ENCODE peak calls at places on chromosome 3, in four cellular contexts. A, W, T and V are unnamed samples.

GRCh38 chr3:5426094-5426883 is 238.8 kb downstream of the EDEM1 start:
- DNase-seq in A (peak; percentile 77), W (peak; percentile 73), T (peak; percentile 57), V (no peak)

GRCh38 chr3:138081371-138082084 is 33.9 kb downstream of the DZIP1L start:
- DNase-seq in A (no peak), W (no peak), T (no peak), V (no peak)

GRCh38 chr3:30747771-30748281 is 141.4 kb downstream of the TGFBR2 start:
- DNase-seq in A (no peak), W (no peak), T (peak; percentile 55), V (no peak)

GRCh38 chr3:50604628-50605588 is 6.7 kb downstream of the CISH start:
- DNase-seq in A (no peak), W (no peak), T (no peak), V (no peak)

GRCh38 chr3:188940213-188940914 is 231.4 kb upstream of the TPRG1 start:
- DNase-seq in A (no peak), W (no peak), T (no peak), V (no peak)

GRCh38 chr3:72287941-72288340 is 503.0 kb upstream of the PROK2 start:
- DNase-seq in A (no peak), W (no peak), T (no peak), V (no peak)

GRCh38 chr3:15952543-15953175 is 154.9 kb upstream of the ANKRD28 start:
- DNase-seq in A (no peak), W (no peak), T (peak; percentile 16), V (no peak)

GRCh38 chr3:134838599-134838998 is 43.5 kb downstream of the EPHB1 start:
- DNase-seq in A (no peak), W (no peak), T (no peak), V (no peak)

GRCh38 chr3:48240000-48240710 is 749 bp upstream of the ZNF589 start:
- DNase-seq in A (peak; percentile 58), W (peak; percentile 75), T (no peak), V (no peak)

GRCh38 chr3:87120850-87121249 is 106.3 kb upstream of the CHMP2B start:
- DNase-seq in A (no peak), W (no peak), T (no peak), V (no peak)

GRCh38 chr3:122085666-122086065 is 30.5 kb downstream of the CD86 start:
- DNase-seq in A (no peak), W (no peak), T (no peak), V (no peak)

GRCh38 chr3:149203758-149204157 is 17.9 kb downstream of the CP start:
- DNase-seq in A (no peak), W (no peak), T (no peak), V (peak; percentile 50)

GRCh38 chr3:84136425-84136824 is 822.4 kb upstream of the CADM2 start:
- DNase-seq in A (no peak), W (no peak), T (no peak), V (no peak)

GRCh38 chr3:144415492-144415891 is 443.9 kb downstream of the DIPK2A start:
- DNase-seq in A (no peak), W (no peak), T (no peak), V (no peak)

GRCh38 chr3:129952956-129953355 is 21.6 kb upstream of the TRH start:
- DNase-seq in A (no peak), W (no peak), T (no peak), V (no peak)

GRCh38 chr3:154778057-154778456 is 302.1 kb upstream of the MME start:
- DNase-seq in A (no peak), W (no peak), T (no peak), V (no peak)

GRCh38 chr3:2635511-2635910 is 474.7 kb downstream of the IL5RA start:
- DNase-seq in A (no peak), W (no peak), T (no peak), V (no peak)

GRCh38 chr3:37475435-37475834 is 301.1 kb upstream of the LRRFIP2 start:
- DNase-seq in A (no peak), W (no peak), T (no peak), V (no peak)

GRCh38 chr3:149475451-149476060 is 1.1 kb downstream of the TM4SF4 start:
- DNase-seq in A (no peak), W (no peak), T (no peak), V (no peak)

GRCh38 chr3:55988905-55989304 is 479.4 kb downstream of the ERC2 start:
- DNase-seq in A (no peak), W (no peak), T (no peak), V (no peak)

GRCh38 chr3:4322635-4323034 is 19.5 kb downstream of the SETMAR start:
- DNase-seq in A (peak; percentile 44), W (no peak), T (peak; percentile 27), V (no peak)

GRCh38 chr3:81492048-81492447 is 269.4 kb downstream of the GBE1 start:
- DNase-seq in A (no peak), W (no peak), T (no peak), V (no peak)

GRCh38 chr3:107065094-107065861 is 312.0 kb upstream of the CCDC54 start:
- DNase-seq in A (no peak), W (no peak), T (no peak), V (no peak)

GRCh38 chr3:72844436-72844999 is 3.7 kb downstream of the SHQ1 start:
- DNase-seq in A (no peak), W (no peak), T (no peak), V (no peak)

GRCh38 chr3:184716652-184717607 is 5.1 kb upstream of the MAGEF1 start:
- DNase-seq in A (no peak), W (no peak), T (peak; percentile 12), V (no peak)

GRCh38 chr3:83928391-83928790 is 1030.4 kb upstream of the CADM2 start:
- DNase-seq in A (peak; percentile 13), W (no peak), T (peak; percentile 50), V (no peak)

GRCh38 chr3:174414902-174415301 is 444.2 kb upstream of the NAALADL2 start:
- DNase-seq in A (no peak), W (no peak), T (no peak), V (no peak)

GRCh38 chr3:117433439-117433838 is 723.9 kb downstream of the TUSC7 start:
- DNase-seq in A (no peak), W (no peak), T (no peak), V (no peak)

GRCh38 chr3:48633256-48633655 is 2.0 kb downstream of the SLC26A6 start:
- DNase-seq in A (no peak), W (no peak), T (no peak), V (no peak)

GRCh38 chr3:20037255-20037996 is 2.8 kb upstream of the KAT2B start:
- DNase-seq in A (no peak), W (no peak), T (no peak), V (no peak)

GRCh38 chr3:47149339-47149933 is 14.5 kb downstream of the SETD2 start:
- DNase-seq in A (no peak), W (no peak), T (no peak), V (no peak)
- TF ChIP-seq CBX5 in A (no peak), W (no peak), T (no peak), V (no peak)

GRCh38 chr3:126998320-126998719 is 15.4 kb downstream of the PLXNA1 start:
- DNase-seq in A (no peak), W (no peak), T (no peak), V (no peak)
- TF ChIP-seq CBX5 in A (no peak), W (no peak), T (no peak), V (no peak)

DNA sequence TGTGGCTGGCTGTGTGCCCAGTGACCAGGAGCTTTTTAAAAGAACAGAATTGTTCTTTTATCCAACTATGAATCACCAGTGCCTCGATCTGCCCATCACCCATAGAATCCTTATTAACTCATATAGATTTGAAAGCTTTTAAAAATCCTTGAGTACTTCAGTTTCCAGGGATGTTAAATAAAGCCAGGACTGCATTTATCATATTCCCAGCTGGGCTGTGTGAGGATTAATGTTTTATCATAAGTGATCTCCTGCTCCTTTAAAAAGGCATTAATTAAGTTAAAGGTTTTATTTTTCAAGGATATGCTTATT is 234.0 kb downstream of the MYRIP start:
- DNase-seq in A (no peak), W (no peak), T (no peak), V (no peak)
- TF ChIP-seq CBX5 in A (no peak), W (no peak), T (no peak), V (no peak)

DNA sequence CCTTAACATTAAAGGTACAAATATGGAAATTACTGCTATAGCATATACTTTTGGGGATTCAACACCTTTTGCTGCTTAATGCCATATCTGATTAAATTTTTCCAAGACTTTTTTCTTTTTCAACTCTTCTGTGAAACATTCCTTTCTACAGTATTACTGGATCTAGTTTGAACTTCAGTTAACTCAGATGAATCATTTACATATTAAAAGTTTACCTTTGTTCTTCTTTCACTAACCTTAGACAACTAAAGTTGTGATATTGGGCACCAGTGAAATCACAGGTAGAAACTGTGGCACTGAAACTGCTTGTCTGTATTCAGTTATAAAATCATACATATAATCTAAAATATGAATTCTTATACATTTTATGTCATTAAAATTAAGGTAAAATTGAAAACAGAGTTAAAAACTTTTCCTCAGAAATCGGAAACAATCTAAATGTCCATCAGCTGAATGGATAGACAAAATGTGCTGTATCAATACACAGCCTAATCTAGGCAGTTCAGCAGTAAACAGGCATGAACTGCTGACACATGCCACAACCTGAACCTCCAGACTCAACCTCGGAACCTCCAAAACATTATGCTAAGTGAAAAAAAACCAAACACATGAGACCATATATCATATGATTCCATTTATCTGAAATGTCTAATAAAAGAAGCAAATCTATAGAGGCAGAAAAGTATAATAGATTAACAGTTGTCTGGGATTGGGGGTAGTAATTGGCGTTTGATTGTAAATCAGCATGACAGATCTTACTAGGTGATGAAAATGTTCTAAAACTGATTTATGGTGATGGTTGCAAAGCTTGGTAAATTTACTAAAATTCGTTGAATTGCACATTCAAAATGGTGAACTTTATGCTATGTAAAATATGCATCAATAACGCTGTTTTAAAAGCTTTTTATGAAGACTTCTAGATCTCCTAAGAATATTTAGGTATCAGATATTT is 50.0 kb downstream of the PPARG start:
- DNase-seq in A (no peak), W (no peak), T (no peak), V (no peak)
- TF ChIP-seq CBX5 in A (no peak), W (no peak), T (no peak), V (no peak)

GRCh38 chr3:126485956-126486884 is 10.5 kb upstream of the ZXDC start:
- DNase-seq in A (no peak), W (no peak), T (no peak), V (no peak)
- TF ChIP-seq CBX5 in A (no peak), W (no peak), T (no peak), V (no peak)

DNA sequence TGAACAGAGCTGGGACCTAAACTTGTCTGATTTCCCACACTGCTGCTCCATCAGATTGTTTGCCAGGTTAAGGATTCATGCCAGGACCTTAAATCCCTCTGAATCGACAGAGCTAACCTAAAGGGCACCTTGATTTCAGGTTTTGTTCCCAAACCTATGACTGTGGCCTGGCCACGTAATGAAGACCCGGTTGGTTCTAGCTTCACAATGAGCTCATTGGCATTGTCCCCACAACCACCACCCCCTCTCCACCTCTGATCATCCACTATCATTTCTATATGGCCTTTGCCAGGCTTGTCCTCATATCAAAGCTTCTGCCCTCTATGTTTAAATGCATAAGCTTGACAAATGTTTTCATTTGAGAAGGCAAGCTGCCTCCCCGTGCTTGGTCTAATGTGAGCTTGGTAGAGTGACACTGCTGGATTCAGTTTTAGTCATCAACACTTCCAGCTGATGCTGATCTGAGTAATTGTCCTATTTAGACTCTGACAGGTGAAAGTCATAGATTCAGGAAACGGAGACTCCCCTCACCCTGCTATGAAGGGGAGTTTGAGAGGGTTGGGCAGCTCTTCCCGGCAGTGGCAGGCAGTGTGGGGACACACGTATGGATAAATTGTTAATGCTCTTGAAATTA is 407.1 kb upstream of the CFAP20DC start:
- DNase-seq in A (no peak), W (no peak), T (no peak), V (peak; percentile 67)
- TF ChIP-seq CBX5 in A (no peak), W (no peak), T (no peak), V (peak; percentile 89)